ENCODE peak calls at places on chromosomes 11 and 22, in six cellular contexts. O is kidney, B is ovary, L is colonic mucosa, J is HL-60, X is cardiac fibroblast. M is an unnamed sample.

GRCh38 chr11:126992065-126992803 is 8.3 kb downstream of the KIRREL3 start:
- DNase-seq in J (no peak), L (no peak), O (no peak), B (no peak), X (peak), M (peak)

GRCh38 chr22:46250035-46250782 is at the start of gene CDPF1:
- DNase-seq in J (peak), L (peak), B (peak), X (peak), O (peak), M (peak)

GRCh38 chr11:14499178-14499559 is 442 bp downstream of the COPB1 start:
- DNase-seq in X (peak), J (no peak), B (peak), O (peak), L (peak), M (no peak)

GRCh38 chr22:41217553-41218157 is 12.5 kb downstream of the L3MBTL2 start:
- DNase-seq in J (peak), X (peak), L (peak), O (peak), B (peak), M (peak)

GRCh38 chr11:10443152-10443551 is 11.9 kb upstream of the AMPD3 start:
- DNase-seq in B (no peak), X (no peak), J (no peak), L (no peak), O (no peak), M (no peak)

GRCh38 chr11:21415566-21415965 is 746.2 kb downstream of the NELL1 start:
- DNase-seq in L (no peak), X (no peak), O (no peak), B (no peak), J (no peak), M (no peak)

GRCh38 chr22:37186997-37187522 is 987 bp downstream of the C1QTNF6 start:
- DNase-seq in B (no peak), O (peak), L (no peak), J (no peak), X (peak), M (no peak)

GRCh38 chr22:47625013-47625385 is 862.5 kb downstream of the TBC1D22A start:
- DNase-seq in X (no peak), L (no peak), B (no peak), J (no peak), O (peak), M (no peak)

GRCh38 chr22:27370281-27370680 is 431.3 kb downstream of the MN1 start:
- DNase-seq in X (no peak), L (no peak), O (no peak), B (no peak), J (peak), M (no peak)

GRCh38 chr11:45964911-45965389 is 42.5 kb downstream of the LARGE2 start:
- DNase-seq in O (no peak), L (peak), J (peak), B (peak), X (peak), M (no peak)

GRCh38 chr11:73201249-73201648 is 16.8 kb upstream of the P2RY2 start:
- DNase-seq in O (peak), L (no peak), X (peak), J (no peak), B (no peak), M (peak)

GRCh38 chr22:20080776-20081654 is 974 bp downstream of the DGCR8 start:
- DNase-seq in L (peak), B (no peak), O (peak), X (peak), J (no peak), M (no peak)

GRCh38 chr11:133070053-133070713 is 462.1 kb downstream of the OPCML start:
- DNase-seq in L (no peak), O (no peak), X (no peak), J (no peak), B (no peak), M (no peak)

GRCh38 chr11:106480581-106481185 is 403.2 kb downstream of the AASDHPPT start:
- DNase-seq in L (no peak), J (no peak), X (peak), B (no peak), O (no peak), M (no peak)

GRCh38 chr11:71232364-71232763 is 20.0 kb downstream of the SHANK2 start:
- DNase-seq in O (no peak), B (no peak), J (no peak), X (no peak), L (no peak), M (no peak)

GRCh38 chr22:19092725-19093124 is 29.5 kb downstream of the DGCR2 start:
- DNase-seq in J (no peak), O (no peak), X (no peak), B (no peak), L (no peak), M (no peak)

GRCh38 chr11:123654566-123655081 is at the start of gene SCN3B:
- DNase-seq in X (peak), B (peak), L (peak), J (no peak), O (peak), M (peak)

GRCh38 chr11:126450198-126450597 is 94.7 kb downstream of the ST3GAL4 start:
- DNase-seq in B (no peak), J (no peak), X (no peak), L (no peak), O (no peak), M (no peak)

GRCh38 chr11:77677138-77677537 is 39.5 kb upstream of the CLNS1A start:
- DNase-seq in J (no peak), L (no peak), O (no peak), X (no peak), B (no peak), M (no peak)

GRCh38 chr11:45250035-45250693 is 36.0 kb downstream of the SYT13 start:
- DNase-seq in O (no peak), X (peak), B (no peak), L (no peak), J (no peak), M (no peak)

GRCh38 chr22:45125198-45125597 is 38.5 kb upstream of the NUP50 start:
- DNase-seq in X (peak), O (no peak), J (no peak), B (no peak), L (no peak), M (peak)

GRCh38 chr22:45286854-45287551 is 2.3 kb downstream of the UPK3A start:
- DNase-seq in X (no peak), J (no peak), B (no peak), L (no peak), O (no peak), M (no peak)

GRCh38 chr11:19474954-19475811 is 234.4 kb upstream of the E2F8 start:
- DNase-seq in B (no peak), L (no peak), X (no peak), O (no peak), J (no peak), M (no peak)

GRCh38 chr22:38032681-38033521 is 24.3 kb upstream of the PICK1 start:
- DNase-seq in L (no peak), X (peak), J (peak), B (no peak), O (no peak), M (peak)

GRCh38 chr22:47304191-47304831 is 541.9 kb downstream of the TBC1D22A start:
- DNase-seq in O (peak), B (no peak), L (no peak), J (no peak), X (no peak), M (no peak)

GRCh38 chr22:42437488-42438292 is 5.5 kb upstream of the NFAM1 start:
- DNase-seq in X (peak), J (no peak), B (peak), L (peak), O (peak), M (no peak)

GRCh38 chr22:17929909-17930308 is 94.5 kb downstream of the MICAL3 start:
- DNase-seq in O (no peak), B (no peak), X (no peak), J (no peak), L (no peak), M (no peak)

GRCh38 chr11:34027516-34028406 is 23.8 kb upstream of the CAPRIN1 start:
- DNase-seq in L (peak), O (no peak), J (no peak), B (no peak), X (no peak), M (no peak)

GRCh38 chr22:48889887-48890692 is 937.6 kb downstream of the BRD1 start:
- DNase-seq in L (peak), B (no peak), J (no peak), X (no peak), O (peak), M (no peak)

GRCh38 chr11:114819028-114819427 is 140.7 kb downstream of the NXPE2 start:
- DNase-seq in J (no peak), O (no peak), L (no peak), B (no peak), X (no peak), M (no peak)

GRCh38 chr11:68177877-68178276 is 35.2 kb downstream of the KMT5B start:
- DNase-seq in X (no peak), B (no peak), J (no peak), O (no peak), L (no peak), M (no peak)

GRCh38 chr11:19344661-19345518 is 104.1 kb upstream of the E2F8 start:
- DNase-seq in J (no peak), B (no peak), L (peak), O (peak), X (peak), M (no peak)

GRCh38 chr11:107043242-107043991 is 25.1 kb upstream of the GUCY1A2 start:
- DNase-seq in L (no peak), O (no peak), J (no peak), X (peak), B (no peak), M (peak)

GRCh38 chr22:25318081-25318823 is 98.8 kb downstream of the CRYBB2 start:
- DNase-seq in O (no peak), X (no peak), B (no peak), L (no peak), J (no peak), M (no peak)

GRCh38 chr11:18324381-18324780 is 2.0 kb downstream of the GTF2H1 start:
- DNase-seq in B (no peak), L (no peak), X (no peak), J (no peak), O (no peak), M (no peak)
- H3K4me3 ChIP-seq in B (no peak), L (no peak), X (peak), J (peak), O (peak), M (no peak)

GRCh38 chr11:75980031-75980430 is 165.0 kb downstream of the UVRAG start:
- DNase-seq in X (no peak), J (no peak), L (no peak), O (no peak), B (no peak), M (no peak)
- H3K4me3 ChIP-seq in X (no peak), J (no peak), L (no peak), O (no peak), B (no peak), M (no peak)

GRCh38 chr11:57321388-57321995 is 3.3 kb downstream of the TNKS1BP1 start:
- DNase-seq in B (peak), L (peak), O (no peak), J (no peak), X (peak), M (no peak)
- H3K4me3 ChIP-seq in B (peak), L (peak), O (peak), J (no peak), X (peak), M (peak)

GRCh38 chr22:23849009-23850006 is 8.4 kb upstream of the SLC2A11 start:
- DNase-seq in J (no peak), L (peak), X (peak), B (peak), O (peak), M (no peak)
- H3K4me3 ChIP-seq in J (no peak), L (no peak), X (no peak), B (no peak), O (no peak), M (no peak)

GRCh38 chr11:128506999-128507591 is 80.3 kb downstream of the ETS1 start:
- DNase-seq in X (peak), B (peak), O (peak), L (peak), J (no peak), M (peak)

GRCh38 chr11:128508785-128509518 is 78.4 kb downstream of the ETS1 start:
- DNase-seq in X (no peak), O (no peak), J (no peak), L (no peak), B (no peak), M (peak)

GRCh38 chr11:128506384-128506783 is 81.0 kb downstream of the ETS1 start:
- DNase-seq in J (no peak), X (no peak), L (no peak), O (no peak), B (no peak), M (no peak)

GRCh38 chr11:128509990-128510389 is 77.4 kb downstream of the ETS1 start:
- DNase-seq in L (no peak), J (no peak), X (no peak), O (no peak), B (no peak), M (no peak)

DNA sequence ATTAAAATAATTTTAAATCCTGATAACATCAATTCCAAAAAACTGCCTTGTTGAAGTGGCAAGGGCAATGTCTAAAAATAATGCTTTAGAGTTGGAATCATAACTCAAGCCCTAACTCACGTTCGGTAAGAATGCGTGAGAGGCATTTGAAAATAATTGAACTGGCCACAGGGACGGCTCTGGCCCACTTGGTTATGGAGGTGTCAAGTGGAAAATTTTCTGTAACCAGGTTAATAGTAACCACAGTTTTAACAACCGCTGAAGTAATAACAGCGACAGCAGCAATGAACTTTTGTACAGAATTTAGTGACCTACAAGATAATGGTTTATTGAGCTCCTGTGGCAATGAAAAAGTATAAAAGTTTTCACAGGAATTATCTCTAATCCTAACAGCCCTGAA is 79.4 kb downstream of the ETS1 start:
- DNase-seq in B (no peak), X (no peak), J (no peak), L (no peak), O (no peak), M (no peak)
- H3K4me3 ChIP-seq in B (peak), X (no peak), J (no peak), L (no peak), O (peak), M (peak)

DNA sequence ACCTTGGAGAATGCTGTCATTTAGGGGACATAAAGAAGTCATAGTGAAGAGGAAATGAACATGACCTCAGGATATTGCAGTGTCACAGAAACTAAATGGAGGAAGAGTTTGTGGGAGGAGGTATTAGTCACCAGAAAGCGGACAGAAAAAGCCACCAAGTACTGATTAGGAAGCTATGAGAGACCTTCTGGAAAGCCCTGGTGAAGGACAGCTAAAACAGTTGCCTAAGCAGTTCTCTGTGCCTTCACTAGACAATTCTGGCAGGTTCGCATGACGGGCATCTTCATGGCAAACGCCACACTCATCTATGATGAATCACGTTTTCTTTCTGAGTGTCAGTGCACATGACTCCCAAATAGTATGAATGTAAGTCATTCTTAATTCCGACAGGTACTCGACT is 325.8 kb downstream of the C11orf87 start:
- DNase-seq in B (no peak), X (no peak), L (no peak), O (no peak), J (peak), M (no peak)
- H3K4me3 ChIP-seq in B (no peak), X (no peak), L (no peak), O (no peak), J (no peak), M (no peak)

DNA sequence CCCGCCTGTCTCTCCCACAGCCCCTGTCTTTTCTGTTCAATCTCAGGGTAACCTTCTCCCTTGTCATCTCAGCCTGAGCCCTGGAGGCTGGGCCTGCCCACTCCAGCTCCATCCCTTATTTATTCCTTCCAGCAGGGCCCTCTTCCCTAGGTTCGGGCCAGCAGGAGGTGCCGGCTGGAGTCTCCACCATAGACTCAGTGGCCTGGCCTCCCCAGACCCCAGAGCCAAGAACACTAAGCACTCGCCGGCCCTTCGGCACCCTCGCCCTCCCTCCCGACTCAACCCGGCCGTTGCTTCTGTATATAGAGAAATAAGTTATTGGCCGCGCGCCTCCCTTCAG is 1.4 kb upstream of the RAB1B start:
- DNase-seq in J (no peak), B (no peak), O (no peak), L (no peak), X (no peak), M (no peak)
- H3K4me3 ChIP-seq in J (peak), B (peak), O (peak), L (peak), X (peak), M (peak)

GRCh38 chr11:2528301-2529050 is 83.7 kb downstream of the KCNQ1 start:
- DNase-seq in J (no peak), X (no peak), B (peak), O (peak), L (no peak), M (no peak)

GRCh38 chr11:2530131-2530854 is 85.5 kb downstream of the KCNQ1 start:
- DNase-seq in X (no peak), B (no peak), L (no peak), J (no peak), O (peak), M (no peak)

GRCh38 chr11:2529636-2530035 is 84.8 kb downstream of the KCNQ1 start:
- DNase-seq in L (no peak), X (no peak), O (peak), B (no peak), J (no peak), M (no peak)

GRCh38 chr11:2527621-2528291 is 82.9 kb downstream of the KCNQ1 start:
- DNase-seq in O (peak), J (no peak), L (peak), B (peak), X (no peak), M (no peak)

DNA sequence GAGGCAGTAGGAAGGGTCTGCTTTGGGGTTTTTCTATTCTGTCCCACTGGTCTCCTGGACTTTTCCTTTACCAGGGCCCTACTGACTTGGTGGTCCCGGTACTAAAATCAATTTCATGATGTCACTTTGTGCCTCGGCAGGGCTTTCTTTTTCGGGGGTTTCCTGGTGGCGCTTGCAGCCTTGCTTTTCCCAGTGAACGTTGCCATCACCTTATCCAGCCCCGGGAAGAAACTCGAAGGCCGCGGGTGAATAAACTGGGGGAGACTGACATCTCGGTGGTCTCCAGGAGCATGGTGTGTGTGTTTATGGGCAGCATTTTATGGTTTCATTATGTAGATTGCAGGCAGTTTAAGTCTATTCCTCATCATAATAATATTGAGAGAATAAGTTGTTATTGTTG is 84.4 kb downstream of the KCNQ1 start:
- DNase-seq in O (no peak), L (no peak), B (peak), X (no peak), J (no peak), M (no peak)
- H3K4me3 ChIP-seq in O (no peak), L (no peak), B (no peak), X (no peak), J (no peak), M (no peak)

GRCh38 chr11:86608251-86608799 is 64.1 kb downstream of the ME3 start:
- DNase-seq in L (peak), B (peak), J (peak), O (peak), X (peak), M (no peak)
- H3K4me3 ChIP-seq in L (no peak), B (no peak), J (no peak), O (no peak), X (no peak), M (no peak)

GRCh38 chr11:124841186-124841585 is 24.0 kb upstream of the ROBO3 start:
- DNase-seq in B (no peak), X (no peak), L (no peak), J (no peak), O (no peak), M (no peak)

GRCh38 chr11:124839972-124840621 is 25.1 kb upstream of the ROBO3 start:
- DNase-seq in L (no peak), X (no peak), B (no peak), O (no peak), J (no peak), M (no peak)

GRCh38 chr11:124840666-124841065 is 24.6 kb upstream of the ROBO3 start:
- DNase-seq in J (no peak), X (no peak), B (no peak), L (no peak), O (no peak), M (no peak)

GRCh38 chr11:124837491-124837856 is 27.8 kb upstream of the ROBO3 start:
- DNase-seq in B (no peak), O (no peak), J (peak), L (peak), X (peak), M (peak)

DNA sequence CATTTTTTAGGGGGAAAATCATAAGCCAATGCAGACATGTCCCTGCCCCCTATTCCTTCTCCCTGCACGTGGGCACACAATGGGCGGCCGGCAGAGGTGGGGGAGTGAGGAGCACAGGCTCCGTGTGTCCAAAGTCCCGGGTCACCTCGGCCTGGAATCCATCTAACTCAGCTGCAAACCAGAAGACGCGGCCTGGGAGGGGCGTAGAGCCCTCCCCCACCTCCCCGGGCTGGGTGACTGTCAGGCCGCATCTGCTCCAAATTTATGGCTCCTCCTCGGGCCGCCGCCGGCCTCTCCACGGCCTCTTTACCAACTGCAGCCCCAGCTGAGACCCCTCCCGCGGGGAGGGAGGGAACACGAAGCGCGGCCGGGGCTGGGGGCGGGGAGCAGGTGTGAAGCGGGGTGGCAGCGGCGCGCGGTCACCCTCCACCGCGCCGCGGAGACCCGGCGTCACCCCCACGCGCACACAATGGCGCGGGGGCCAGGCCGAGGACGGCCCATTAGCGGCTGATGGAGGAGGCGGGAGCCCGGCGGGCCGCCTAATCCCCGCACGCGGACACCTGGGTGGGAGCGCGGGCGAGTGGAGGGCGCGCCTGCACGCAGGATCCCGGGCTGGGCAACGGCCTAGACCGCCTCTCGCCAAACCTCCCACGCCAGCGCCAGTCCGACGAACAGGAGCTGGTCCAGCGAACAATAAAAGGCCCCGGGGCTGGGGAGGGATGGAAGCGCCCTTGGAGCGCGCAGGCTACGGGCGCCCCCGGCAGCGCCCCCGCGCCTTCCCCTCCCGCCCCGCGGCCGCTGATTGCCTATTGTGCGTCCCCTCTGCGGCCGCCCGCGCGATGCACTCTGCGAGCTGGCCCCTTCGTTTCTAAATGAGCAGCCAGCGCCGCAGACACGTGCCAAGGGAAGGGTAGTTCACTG is 25.9 kb upstream of the ROBO3 start:
- DNase-seq in X (no peak), O (peak), L (no peak), B (no peak), J (no peak), M (no peak)
- H3K4me3 ChIP-seq in X (peak), O (peak), L (peak), B (peak), J (no peak), M (peak)